ENCODE peak calls at places on chromosomes 12 and 14, in ten cellular contexts. C, H, J, Z, P, R, I, L, U and G are unnamed samples. For H3K27me3, the result is how much of the 10 kb centered on the place peaks cover.

GRCh38 chr12:6786416-6787094 is 2.8 kb upstream of the CD4 start:
- DNase-seq in C (no peak), H (no peak), J (no peak), Z (no peak), P (no peak), R (no peak), I (no peak), L (peak), U (no peak), G (no peak)

GRCh38 chr12:89874146-89874545 is 165.5 kb upstream of the ATP2B1 start:
- DNase-seq in C (peak), H (no peak), J (no peak), Z (no peak), P (no peak), R (no peak), I (no peak), L (peak), U (no peak), G (no peak)

GRCh38 chr14:33062476-33062875 is 123.8 kb downstream of the NPAS3 start:
- DNase-seq in C (no peak), H (no peak), J (no peak), Z (no peak), P (no peak), R (no peak), I (no peak), L (no peak), U (no peak), G (no peak)

GRCh38 chr12:68349921-68350606 is 17.9 kb upstream of the MDM1 start:
- DNase-seq in C (no peak), H (no peak), J (no peak), Z (no peak), P (no peak), R (no peak), I (no peak), L (no peak), U (no peak), G (no peak)

GRCh38 chr12:61412209-61412608 is 848.0 kb upstream of the USP15 start:
- DNase-seq in C (no peak), H (no peak), J (no peak), Z (no peak), P (no peak), R (no peak), I (no peak), L (no peak), U (no peak), G (no peak)

GRCh38 chr12:124694846-124695497 is 127.6 kb upstream of the NCOR2 start:
- DNase-seq in C (peak), H (no peak), J (peak), Z (no peak), P (no peak), R (no peak), I (no peak), L (no peak), U (peak), G (no peak)

GRCh38 chr14:61524211-61524806 is 171.0 kb upstream of the HIF1A start:
- DNase-seq in C (peak), H (no peak), J (peak), Z (no peak), P (no peak), R (peak), I (no peak), L (no peak), U (no peak), G (no peak)

GRCh38 chr14:99579077-99579836 is 24.8 kb downstream of the CCDC85C start:
- DNase-seq in C (no peak), H (no peak), J (no peak), Z (no peak), P (no peak), R (no peak), I (no peak), L (no peak), U (peak), G (no peak)

GRCh38 chr14:104883681-104884361 is 18.8 kb downstream of the CEP170B start:
- DNase-seq in C (no peak), H (no peak), J (no peak), Z (no peak), P (no peak), R (no peak), I (peak), L (no peak), U (no peak), G (no peak)

GRCh38 chr12:77861317-77861716 is 30.6 kb downstream of the NAV3 start:
- DNase-seq in C (no peak), H (no peak), J (no peak), Z (no peak), P (no peak), R (no peak), I (no peak), L (no peak), U (no peak), G (no peak)

DNA sequence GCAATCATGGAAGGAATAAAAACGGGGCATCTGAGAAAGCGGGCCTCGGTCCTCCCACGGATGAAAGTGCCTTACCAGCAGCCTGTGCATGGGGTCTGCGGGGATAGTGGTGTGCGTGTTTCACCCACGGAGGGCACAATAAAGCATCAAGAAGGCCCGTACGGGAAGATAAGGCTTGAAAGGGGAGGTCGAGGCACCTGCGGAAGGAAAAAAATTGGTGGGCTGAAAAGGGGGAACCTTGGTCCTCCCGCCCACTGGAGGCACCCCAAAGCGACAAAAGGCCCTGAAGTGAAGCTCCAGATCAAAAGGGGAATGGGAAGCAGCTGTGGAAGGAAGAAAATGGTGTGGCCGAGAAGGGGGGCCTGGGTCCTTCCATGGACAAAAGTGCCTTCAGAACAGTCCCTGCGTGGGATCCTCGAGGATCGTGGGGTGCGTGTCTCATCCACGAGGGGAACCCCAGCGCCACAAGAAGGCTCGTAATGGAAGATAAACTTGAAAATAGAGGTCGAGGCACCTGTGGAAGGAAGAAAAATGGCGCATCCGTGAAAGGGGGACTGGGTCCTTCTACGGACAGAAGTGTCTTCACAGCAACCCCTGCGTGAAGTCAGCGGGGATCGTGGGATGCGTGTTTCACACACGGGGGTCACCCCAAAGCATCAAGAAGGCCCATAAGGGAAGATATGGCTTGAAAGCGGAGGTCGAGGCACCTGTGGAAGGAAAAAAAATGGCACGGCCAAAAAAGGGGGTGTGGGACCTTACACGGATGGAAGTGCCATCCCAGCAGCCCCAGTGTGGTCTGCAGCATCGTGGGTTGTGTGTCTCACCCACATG is 276.9 kb downstream of the ALG10 start:
- DNase-seq in C (no peak), H (no peak), J (no peak), Z (peak), P (no peak), R (no peak), I (peak), L (no peak), U (no peak), G (no peak)
- H3K27me3 ChIP-seq in C (under half), H (under half), J (under half), Z (under half), P (under half), R (under half), I (under half), L (under half), U (under half), G (under half)

GRCh38 chr12:70854138-70854537 is 66.4 kb downstream of the PTPRR start:
- DNase-seq in C (no peak), H (no peak), J (no peak), Z (no peak), P (no peak), R (no peak), I (no peak), L (no peak), U (no peak), G (no peak)
- H3K27me3 ChIP-seq in C (under half), H (under half), J (under half), Z (under half), P (under half), R (under half), I (under half), L (under half), U (under half), G (under half)

GRCh38 chr12:253116-253831 is 9.4 kb downstream of the SLC6A13 start:
- DNase-seq in C (no peak), H (no peak), J (no peak), Z (no peak), P (no peak), R (no peak), I (no peak), L (no peak), U (no peak), G (no peak)
- H3K27me3 ChIP-seq in C (under half), H (under half), J (under half), Z (under half), P (under half), R (under half), I (under half), L (under half), U (under half), G (under half)

DNA sequence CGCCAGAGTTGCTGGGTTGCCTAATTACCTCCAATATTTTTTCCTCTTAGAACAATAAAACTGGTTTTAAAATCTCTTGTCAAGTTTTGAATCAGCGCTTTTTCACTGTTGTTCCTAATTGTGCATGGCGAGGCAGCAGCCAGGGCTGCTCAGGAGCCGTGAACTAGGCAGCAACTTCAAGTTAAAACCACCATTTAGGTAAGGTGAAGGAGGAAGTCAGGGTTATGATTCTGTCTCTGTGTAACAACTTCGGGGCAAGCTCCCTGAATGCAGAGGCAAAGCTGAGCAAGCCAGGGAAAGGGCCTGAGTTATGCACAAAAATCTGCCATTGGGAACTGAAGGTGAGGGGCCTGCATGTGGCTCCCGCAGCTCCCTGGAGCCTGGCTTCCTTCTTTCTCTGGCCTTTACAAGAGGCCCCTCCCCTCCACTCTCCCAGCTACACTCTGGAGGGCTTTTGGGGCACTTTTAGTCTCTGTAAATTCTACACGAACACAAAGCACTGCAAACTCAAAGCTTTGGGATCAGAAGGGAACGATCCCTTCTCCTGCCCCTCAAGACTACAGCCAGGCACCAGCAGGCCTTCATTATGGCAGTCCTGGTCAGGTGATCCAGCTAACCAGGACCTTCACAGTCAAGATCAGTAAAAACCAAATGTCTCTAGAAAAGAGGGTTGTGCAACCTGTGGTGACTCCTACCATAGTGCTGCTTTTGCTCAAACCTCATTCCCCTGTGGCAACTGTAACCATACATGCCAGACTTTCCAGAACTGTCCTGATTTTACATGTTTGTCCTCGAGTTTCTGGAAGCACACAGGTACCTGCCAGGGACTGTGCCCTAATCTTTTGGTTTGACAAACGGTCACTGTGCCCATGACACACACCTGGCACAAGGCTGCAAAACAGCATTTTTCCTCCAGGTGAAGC is 67.3 kb upstream of the PTGR2 start:
- DNase-seq in C (peak), H (no peak), J (no peak), Z (peak), P (no peak), R (no peak), I (no peak), L (peak), U (no peak), G (no peak)
- H3K27me3 ChIP-seq in C (under half), H (under half), J (under half), Z (under half), P (under half), R (under half), I (under half), L (half or more), U (under half), G (under half)

DNA sequence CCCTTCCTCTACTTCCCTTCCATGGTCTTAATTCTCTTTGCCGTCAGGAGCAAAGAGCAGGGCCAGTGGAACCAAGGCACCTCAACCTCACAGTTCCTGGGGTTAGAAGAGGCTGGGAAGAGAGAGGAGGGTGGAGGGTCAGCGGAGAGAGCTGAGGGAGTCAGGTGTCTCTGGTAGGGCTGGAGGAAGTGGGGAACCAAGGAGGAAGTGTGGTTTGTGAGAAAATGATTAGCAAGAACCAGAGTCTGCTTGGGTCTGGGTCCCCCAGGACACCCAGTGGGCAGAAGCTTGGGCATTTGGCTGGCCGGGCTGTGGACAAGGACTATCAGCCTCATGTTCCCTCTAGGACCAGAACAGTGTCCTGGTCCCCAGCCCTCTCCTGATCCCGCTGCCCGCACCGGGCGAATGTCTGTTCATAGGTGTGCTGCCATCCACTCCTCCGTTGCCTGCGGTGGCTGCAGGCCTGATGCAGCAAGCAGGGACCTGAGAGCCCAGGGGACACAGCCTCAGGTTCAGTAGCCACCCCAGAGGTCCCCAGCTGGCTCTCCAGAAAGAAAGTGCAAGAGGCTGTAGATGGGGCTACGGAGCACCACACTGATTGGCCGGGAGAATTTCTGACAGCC is 2.3 kb downstream of the HOXC12 start:
- DNase-seq in C (no peak), H (no peak), J (no peak), Z (no peak), P (no peak), R (no peak), I (peak), L (no peak), U (peak), G (no peak)
- H3K27me3 ChIP-seq in C (half or more), H (under half), J (half or more), Z (half or more), P (half or more), R (half or more), I (under half), L (half or more), U (under half), G (half or more)

GRCh38 chr12:57606016-57606311 is 1.3 kb downstream of the DTX3 start:
- DNase-seq in C (no peak), H (no peak), J (no peak), Z (no peak), P (no peak), R (no peak), I (no peak), L (no peak), U (no peak), G (no peak)
- H3K27me3 ChIP-seq in C (under half), H (under half), J (under half), Z (under half), P (under half), R (under half), I (under half), L (under half), U (under half), G (under half)

GRCh38 chr12:1531654-1532366 is 62.6 kb downstream of the FBXL14 start:
- DNase-seq in C (no peak), H (no peak), J (no peak), Z (no peak), P (no peak), R (no peak), I (no peak), L (no peak), U (no peak), G (no peak)
- H3K27me3 ChIP-seq in C (under half), H (under half), J (under half), Z (under half), P (half or more), R (under half), I (under half), L (half or more), U (under half), G (under half)

GRCh38 chr12:52394836-52395405 is 9.5 kb upstream of the KRT84 start:
- DNase-seq in C (no peak), H (no peak), J (no peak), Z (no peak), P (no peak), R (no peak), I (peak), L (no peak), U (no peak), G (no peak)

GRCh38 chr12:52396656-52397055 is 9.5 kb downstream of the KRT82 start:
- DNase-seq in C (no peak), H (no peak), J (no peak), Z (peak), P (no peak), R (no peak), I (peak), L (no peak), U (no peak), G (no peak)

GRCh38 chr12:52398176-52398575 is 8.0 kb downstream of the KRT82 start:
- DNase-seq in C (no peak), H (no peak), J (no peak), Z (no peak), P (no peak), R (no peak), I (no peak), L (no peak), U (no peak), G (no peak)

GRCh38 chr12:52392465-52393007 is 7.1 kb upstream of the KRT84 start:
- DNase-seq in C (no peak), H (no peak), J (no peak), Z (no peak), P (no peak), R (no peak), I (no peak), L (no peak), U (no peak), G (no peak)

DNA sequence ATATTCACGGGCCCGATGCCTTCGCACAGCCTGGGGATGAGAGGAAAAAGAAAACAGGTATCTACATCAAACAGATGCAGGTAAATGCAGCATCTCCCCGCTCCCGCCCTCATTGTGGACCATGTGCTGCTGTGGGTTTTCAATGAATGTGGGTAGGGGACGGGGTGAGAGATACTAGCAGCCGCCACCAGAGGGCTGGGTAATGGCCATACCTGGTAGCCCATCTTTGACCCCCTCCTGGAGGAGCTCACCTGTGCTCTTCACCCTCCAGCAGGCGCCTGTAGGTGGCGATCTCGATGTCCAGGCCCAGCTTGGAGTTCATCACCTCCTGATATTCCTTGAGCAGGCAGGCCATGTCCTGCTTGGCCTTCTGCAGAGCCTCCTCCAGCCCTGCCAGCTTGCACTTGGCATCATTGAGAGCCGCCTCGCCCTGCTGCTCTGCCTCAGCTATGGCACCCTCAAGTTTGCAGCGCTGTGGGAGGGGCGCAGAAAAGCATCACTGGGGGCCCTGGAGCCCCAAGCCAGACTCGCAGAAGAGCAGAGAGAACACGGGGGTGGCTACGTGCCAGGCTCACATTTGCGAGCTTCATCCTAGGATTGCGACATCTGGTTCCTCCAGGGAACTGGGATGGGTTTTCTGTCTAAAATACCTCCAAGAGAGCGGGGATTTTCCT is 10.2 kb downstream of the KRT82 start:
- DNase-seq in C (no peak), H (peak), J (no peak), Z (peak), P (no peak), R (peak), I (peak), L (peak), U (peak), G (no peak)
- H3K27me3 ChIP-seq in C (under half), H (under half), J (under half), Z (under half), P (under half), R (under half), I (under half), L (under half), U (under half), G (under half)

GRCh38 chr12:108341854-108342847 is 3.0 kb upstream of the CMKLR1 start:
- DNase-seq in C (no peak), H (no peak), J (no peak), Z (peak), P (no peak), R (no peak), I (no peak), L (no peak), U (no peak), G (no peak)
- H3K27me3 ChIP-seq in C (under half), H (under half), J (under half), Z (under half), P (under half), R (under half), I (under half), L (under half), U (under half), G (under half)

DNA sequence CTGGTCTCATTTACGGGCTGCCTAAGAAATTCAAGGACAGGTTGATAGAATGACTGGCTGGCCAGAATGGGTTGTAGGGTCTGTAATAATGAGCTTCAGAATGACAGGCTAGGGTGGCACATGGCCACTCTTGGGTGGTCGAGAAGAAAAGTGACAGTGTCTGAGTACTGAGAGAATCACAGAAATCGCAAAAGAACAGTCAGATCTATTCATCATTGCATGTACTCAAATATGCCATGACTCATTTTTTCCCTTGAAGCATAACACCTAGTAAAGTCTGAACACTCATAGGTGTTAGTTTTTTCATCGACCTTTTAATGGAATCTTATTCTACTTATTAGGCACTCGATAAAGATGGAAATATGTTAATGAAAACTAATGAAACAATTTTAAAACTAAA is 37.8 kb upstream of the SEL1L start:
- DNase-seq in C (no peak), H (no peak), J (no peak), Z (no peak), P (no peak), R (no peak), I (no peak), L (no peak), U (no peak), G (no peak)
- H3K27me3 ChIP-seq in C (under half), H (under half), J (under half), Z (under half), P (under half), R (under half), I (under half), L (under half), U (under half), G (under half)